ENCODE peak calls at places on chromosomes 6 and 20, in five cellular contexts. K is BE2C; X is heart left ventricle; B is effector memory CD4-positive, alpha-beta T cell; Z is cardiac muscle cell. U is an unnamed sample. For H3K4me1, the result is how much of the 10 kb centered on the place peaks cover.

GRCh38 chr6:27452496-27452897 is 20.4 kb downstream of the ZNF184 start:
- DNase-seq in K (no peak), X (no peak), B (no peak), Z (no peak), U (no peak)

GRCh38 chr6:37850728-37851285 is 31.3 kb downstream of the ZFAND3 start:
- DNase-seq in K (no peak), X (no peak), B (no peak), Z (no peak), U (no peak)

GRCh38 chr6:47700596-47700995 is 2.2 kb downstream of the ADGRF4 start:
- DNase-seq in K (no peak), X (no peak), B (no peak), Z (no peak), U (no peak)

GRCh38 chr20:2236266-2236665 is 59.5 kb upstream of the TGM3 start:
- DNase-seq in K (no peak), X (no peak), B (no peak), Z (peak), U (no peak)

GRCh38 chr20:58649288-58650180 is 1.5 kb upstream of the STX16 start:
- DNase-seq in K (no peak), X (no peak), B (peak), Z (no peak), U (peak)

GRCh38 chr6:75460636-75461035 is 33.0 kb downstream of the FILIP1 start:
- DNase-seq in K (no peak), X (no peak), B (no peak), Z (peak), U (no peak)

GRCh38 chr6:38955876-38956275 is 92.7 kb upstream of the GLP1R start:
- DNase-seq in K (no peak), X (no peak), B (no peak), Z (no peak), U (no peak)

GRCh38 chr20:63521602-63522001 is 1.0 kb downstream of the PPDPF start:
- DNase-seq in K (peak), X (no peak), B (no peak), Z (peak), U (no peak)

GRCh38 chr6:150857062-150857905 is 8.2 kb upstream of the MTHFD1L start:
- DNase-seq in K (no peak), X (no peak), B (no peak), Z (peak), U (no peak)

GRCh38 chr6:158514176-158514575 is 45.7 kb upstream of the TMEM181 start:
- DNase-seq in K (no peak), X (no peak), B (no peak), Z (no peak), U (no peak)

GRCh38 chr6:83758533-83758932 is 49.6 kb upstream of the SNAP91 start:
- DNase-seq in K (no peak), X (no peak), B (no peak), Z (no peak), U (no peak)

GRCh38 chr6:162379762-162380409 is 347.7 kb downstream of the PRKN start:
- DNase-seq in K (no peak), X (no peak), B (no peak), Z (no peak), U (no peak)

GRCh38 chr6:134314236-134314821 is 3.6 kb downstream of the SGK1 start:
- DNase-seq in K (no peak), X (no peak), B (no peak), Z (no peak), U (no peak)

GRCh38 chr20:63124782-63125580 is 91.0 kb downstream of the YTHDF1 start:
- DNase-seq in K (no peak), X (no peak), B (no peak), Z (no peak), U (no peak)

GRCh38 chr6:162271922-162272321 is 455.6 kb downstream of the PRKN start:
- DNase-seq in K (no peak), X (no peak), B (no peak), Z (no peak), U (no peak)

GRCh38 chr6:52741872-52742271 is 21.4 kb downstream of the GSTA2 start:
- DNase-seq in K (no peak), X (no peak), B (no peak), Z (no peak), U (no peak)

GRCh38 chr6:154301086-154301625 is 55.4 kb downstream of the IPCEF1 start:
- DNase-seq in K (no peak), X (no peak), B (no peak), Z (no peak), U (no peak)

GRCh38 chr6:12472601-12473038 is 182.5 kb downstream of the EDN1 start:
- DNase-seq in K (no peak), X (peak), B (no peak), Z (peak), U (no peak)

GRCh38 chr20:57582432-57583288 is 21.8 kb downstream of the PCK1 start:
- DNase-seq in K (peak), X (peak), B (no peak), Z (peak), U (peak)

GRCh38 chr6:132768051-132768517 is 10.4 kb upstream of the VNN2 start:
- DNase-seq in K (peak), X (peak), B (no peak), Z (peak), U (no peak)

GRCh38 chr6:128350416-128351254 is 169.8 kb downstream of the PTPRK start:
- DNase-seq in K (no peak), X (no peak), B (no peak), Z (peak), U (no peak)

GRCh38 chr6:66149132-66149531 is 442.1 kb upstream of the EYS start:
- DNase-seq in K (no peak), X (no peak), B (no peak), Z (no peak), U (no peak)

GRCh38 chr6:166782541-166782940 is 155.5 kb upstream of the RPS6KA2 start:
- DNase-seq in K (no peak), X (no peak), B (no peak), Z (no peak), U (no peak)

GRCh38 chr6:114377881-114378280 is 35.1 kb upstream of the HS3ST5 start:
- DNase-seq in K (no peak), X (no peak), B (no peak), Z (no peak), U (no peak)

GRCh38 chr20:12575352-12576095 is 433.2 kb upstream of the SPTLC3 start:
- DNase-seq in K (no peak), X (peak), B (no peak), Z (peak), U (peak)

GRCh38 chr6:55980627-55981211 is 105.3 kb upstream of the BMP5 start:
- DNase-seq in K (peak), X (no peak), B (no peak), Z (peak), U (no peak)

GRCh38 chr6:38349795-38350194 is 289.9 kb downstream of the BTBD9 start:
- DNase-seq in K (no peak), X (no peak), B (no peak), Z (peak), U (no peak)

GRCh38 chr20:17621229-17621968 is 51.5 kb downstream of the DSTN start:
- DNase-seq in K (no peak), X (no peak), B (no peak), Z (no peak), U (peak)

GRCh38 chr20:36128463-36129176 is 25.9 kb upstream of the EPB41L1 start:
- DNase-seq in K (no peak), X (no peak), B (no peak), Z (peak), U (no peak)

GRCh38 chr6:11366183-11366933 is 133.9 kb upstream of the NEDD9 start:
- DNase-seq in K (no peak), X (no peak), B (peak), Z (no peak), U (no peak)
- H3K4me1 ChIP-seq in K (under half), X (under half), B (under half), Z (under half), U (under half)

GRCh38 chr6:32947552-32948465 is 5.1 kb downstream of the HLA-DMA start:
- DNase-seq in K (peak), X (no peak), B (peak), Z (peak), U (no peak)

GRCh38 chr6:32950449-32950848 is 2.4 kb downstream of the HLA-DMA start:
- DNase-seq in K (no peak), X (no peak), B (no peak), Z (no peak), U (no peak)

GRCh38 chr6:32946893-32947292 is 6.0 kb downstream of the HLA-DMA start:
- DNase-seq in K (no peak), X (no peak), B (no peak), Z (no peak), U (no peak)

GRCh38 chr6:32950010-32950409 is 2.9 kb downstream of the HLA-DMA start:
- DNase-seq in K (no peak), X (no peak), B (no peak), Z (no peak), U (no peak)

GRCh38 chr6:32949113-32949512 is 3.8 kb downstream of the HLA-DMA start:
- DNase-seq in K (no peak), X (no peak), B (no peak), Z (no peak), U (no peak)
- H3K4me1 ChIP-seq in K (under half), X (under half), B (under half), Z (under half), U (under half)

DNA sequence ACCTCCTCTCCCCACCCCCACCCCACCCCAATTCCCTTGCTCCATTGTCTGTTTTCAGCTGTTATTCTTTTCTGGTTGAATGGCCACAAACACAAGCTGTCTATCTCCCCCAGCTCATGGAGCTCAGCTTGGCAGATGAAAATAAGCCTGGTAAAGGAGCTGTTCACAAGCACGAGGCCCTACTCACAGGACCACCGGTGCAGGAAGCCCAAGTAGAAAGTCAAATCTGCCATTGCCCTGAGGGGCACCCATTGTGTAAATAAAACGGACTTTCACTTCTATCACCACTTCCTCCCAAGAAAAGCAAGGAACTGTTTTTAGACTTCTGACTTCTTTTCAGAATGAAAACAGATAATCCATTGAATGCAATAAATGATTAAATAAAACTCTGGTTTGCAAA is 27.8 kb downstream of the RIPOR2 start:
- DNase-seq in K (no peak), X (no peak), B (no peak), Z (no peak), U (no peak)
- H3K4me1 ChIP-seq in K (under half), X (under half), B (half or more), Z (under half), U (under half)

DNA sequence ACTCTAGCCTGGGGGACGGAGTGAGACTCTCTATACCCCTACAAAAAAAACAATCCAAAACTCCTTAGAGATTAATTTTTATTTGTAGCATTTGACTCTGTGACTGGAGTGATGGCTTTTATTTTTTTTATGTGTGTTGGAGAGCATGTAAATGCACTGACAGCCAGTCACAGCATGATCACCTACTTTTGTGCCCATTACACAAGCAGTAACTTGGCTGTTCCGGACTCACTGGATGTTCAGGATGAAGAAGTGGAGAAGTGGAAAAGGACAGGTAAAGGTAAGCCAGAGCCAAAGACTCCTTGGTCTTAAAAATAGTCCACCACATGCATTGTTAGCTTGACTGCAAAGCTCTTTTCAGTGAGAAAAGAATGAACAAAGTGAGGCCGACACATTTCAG is 222.6 kb downstream of the FOXC1 start:
- DNase-seq in K (no peak), X (no peak), B (no peak), Z (no peak), U (no peak)
- H3K4me1 ChIP-seq in K (under half), X (under half), B (under half), Z (under half), U (under half)

DNA sequence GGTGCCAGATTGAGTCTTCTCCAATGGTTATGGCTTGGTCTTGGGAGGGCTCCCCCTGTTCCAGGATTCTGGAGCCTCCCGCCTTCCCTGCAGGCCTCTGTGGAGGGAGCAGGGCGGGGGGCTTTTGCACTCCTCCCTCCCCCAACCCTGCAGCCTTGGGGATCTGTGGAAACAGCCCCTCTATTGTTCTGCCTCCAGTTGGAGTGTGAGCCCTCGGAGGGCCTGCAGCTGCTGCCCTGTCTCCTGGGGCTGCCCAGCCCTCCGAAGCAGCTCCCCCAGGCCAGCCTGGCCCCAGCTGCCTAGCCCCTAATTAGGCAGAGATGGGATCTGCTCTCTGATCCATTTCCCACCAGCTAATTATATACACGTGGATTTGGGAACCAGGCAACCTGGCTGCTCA is 14.7 kb downstream of the FAM110A start:
- DNase-seq in K (no peak), X (no peak), B (no peak), Z (no peak), U (no peak)
- H3K4me1 ChIP-seq in K (under half), X (under half), B (under half), Z (under half), U (under half)

GRCh38 chr6:139152892-139153271 is 18.0 kb downstream of the HECA start:
- DNase-seq in K (no peak), X (no peak), B (no peak), Z (no peak), U (no peak)

GRCh38 chr6:139153876-139154275 is 19.0 kb downstream of the HECA start:
- DNase-seq in K (no peak), X (no peak), B (no peak), Z (peak), U (no peak)

GRCh38 chr6:139156571-139156970 is 21.7 kb downstream of the HECA start:
- DNase-seq in K (no peak), X (no peak), B (no peak), Z (no peak), U (no peak)

GRCh38 chr6:139156102-139156501 is 21.2 kb downstream of the HECA start:
- DNase-seq in K (no peak), X (no peak), B (no peak), Z (no peak), U (no peak)

DNA sequence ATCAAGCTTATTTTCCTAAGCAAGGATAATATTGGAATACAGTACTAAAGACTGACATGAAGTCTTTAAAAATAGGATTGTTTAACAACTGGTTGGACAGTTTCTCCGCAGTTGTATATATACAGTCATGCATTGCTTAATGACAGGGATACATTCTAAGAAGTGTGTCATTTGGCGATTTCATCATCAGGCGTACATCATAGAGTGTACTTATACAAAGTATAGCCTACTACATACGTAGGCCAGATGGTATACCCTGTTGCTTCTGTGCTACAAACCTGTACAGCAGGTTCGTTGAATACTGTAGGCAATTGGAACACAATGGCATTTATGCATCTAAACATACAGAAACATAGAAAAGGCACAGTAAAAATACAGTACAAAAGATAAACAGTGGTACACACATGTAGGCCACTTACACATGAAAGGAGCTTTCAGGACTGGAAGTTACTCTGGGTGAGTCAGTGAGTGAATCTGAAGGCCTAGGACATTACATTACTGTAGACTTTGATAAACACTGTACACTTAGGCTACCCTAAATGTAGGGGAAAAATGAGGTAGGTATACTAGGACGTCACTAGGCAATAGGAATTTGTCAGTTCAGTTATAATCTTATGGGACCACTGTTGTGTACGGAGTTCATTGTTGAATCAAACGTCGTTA is 20.1 kb downstream of the HECA start:
- DNase-seq in K (no peak), X (no peak), B (no peak), Z (no peak), U (no peak)
- H3K4me1 ChIP-seq in K (under half), X (half or more), B (half or more), Z (under half), U (under half)